ENCODE peak calls at places on chromosomes 2 and 18, in five cellular contexts. E, X, U, C and P are unnamed samples.

GRCh38 chr2:174776223-174776622 is 12.0 kb upstream of the CHRNA1 start:
- DNase-seq in E (no peak), X (no peak), U (no peak), C (no peak), P (no peak)

GRCh38 chr2:66153941-66154340 is 281.0 kb upstream of the MEIS1 start:
- DNase-seq in E (no peak), X (no peak), U (no peak), C (no peak), P (no peak)

GRCh38 chr2:153953761-153954160 is 82.0 kb downstream of the GALNT13 start:
- DNase-seq in E (no peak), X (no peak), U (no peak), C (no peak), P (no peak)

GRCh38 chr2:163157891-163158511 is 319.4 kb upstream of the KCNH7 start:
- DNase-seq in E (no peak), X (no peak), U (peak; percentile 68), C (peak; percentile 66), P (no peak)

GRCh38 chr18:47323158-47323557 is 71.7 kb upstream of the SKOR2 start:
- DNase-seq in E (no peak), X (no peak), U (no peak), C (peak; percentile 3), P (no peak)

GRCh38 chr2:3730646-3731045 is 27.3 kb downstream of the DCDC2C start:
- DNase-seq in E (no peak), X (no peak), U (no peak), C (peak; percentile 88), P (no peak)

GRCh38 chr18:13548944-13549878 is 177.1 kb downstream of the FAM210A start:
- DNase-seq in E (no peak), X (no peak), U (no peak), C (no peak), P (no peak)

GRCh38 chr2:207230261-207231105 is 64.7 kb upstream of the KLF7 start:
- DNase-seq in E (no peak), X (no peak), U (peak; percentile 41), C (peak; percentile 60), P (peak; percentile 50)

GRCh38 chr18:31206787-31207381 is 44.2 kb upstream of the DSC1 start:
- DNase-seq in E (no peak), X (no peak), U (no peak), C (peak; percentile 85), P (peak; percentile 97)

GRCh38 chr2:111205774-111206173 is 85.1 kb downstream of the BCL2L11 start:
- DNase-seq in E (no peak), X (no peak), U (no peak), C (no peak), P (no peak)

GRCh38 chr2:196176142-196176738 is 4.9 kb upstream of the STK17B start:
- DNase-seq in E (peak; percentile 88), X (peak; percentile 96), U (no peak), C (no peak), P (no peak)

GRCh38 chr2:112712465-112712864 is 8.4 kb upstream of the NT5DC4 start:
- DNase-seq in E (no peak), X (no peak), U (no peak), C (no peak), P (no peak)

GRCh38 chr2:100320547-100321180 is 1.6 kb downstream of the LONRF2 start:
- DNase-seq in E (no peak), X (no peak), U (peak; percentile 2), C (peak; percentile 37), P (no peak)

GRCh38 chr2:66441651-66442365 is 6.9 kb downstream of the MEIS1 start:
- DNase-seq in E (no peak), X (no peak), U (no peak), C (no peak), P (peak; percentile 60)

GRCh38 chr2:150174396-150174795 is 313.1 kb downstream of the RND3 start:
- DNase-seq in E (no peak), X (no peak), U (no peak), C (peak; percentile 51), P (no peak)

GRCh38 chr2:9596621-9597311 is 34.0 kb downstream of the YWHAQ start:
- DNase-seq in E (no peak), X (no peak), U (no peak), C (no peak), P (no peak)

GRCh38 chr2:207905546-207905945 is 119.8 kb downstream of the PLEKHM3 start:
- DNase-seq in E (no peak), X (no peak), U (no peak), C (no peak), P (no peak)

GRCh38 chr2:219073413-219074129 is 12.8 kb upstream of the IHH start:
- DNase-seq in E (no peak), X (no peak), U (peak; percentile 84), C (peak; percentile 83), P (peak; percentile 66)

GRCh38 chr2:1781291-1782080 is 37.2 kb upstream of the PXDN start:
- DNase-seq in E (no peak), X (peak; percentile 32), U (no peak), C (no peak), P (no peak)

GRCh38 chr2:146579154-146579930 is 1265.5 kb upstream of the ACVR2A start:
- DNase-seq in E (no peak), X (no peak), U (peak; percentile 80), C (peak; percentile 79), P (no peak)

GRCh38 chr2:118643286-118643685 is 204.2 kb downstream of the EN1 start:
- DNase-seq in E (no peak), X (no peak), U (no peak), C (peak; percentile 23), P (no peak)

DNA sequence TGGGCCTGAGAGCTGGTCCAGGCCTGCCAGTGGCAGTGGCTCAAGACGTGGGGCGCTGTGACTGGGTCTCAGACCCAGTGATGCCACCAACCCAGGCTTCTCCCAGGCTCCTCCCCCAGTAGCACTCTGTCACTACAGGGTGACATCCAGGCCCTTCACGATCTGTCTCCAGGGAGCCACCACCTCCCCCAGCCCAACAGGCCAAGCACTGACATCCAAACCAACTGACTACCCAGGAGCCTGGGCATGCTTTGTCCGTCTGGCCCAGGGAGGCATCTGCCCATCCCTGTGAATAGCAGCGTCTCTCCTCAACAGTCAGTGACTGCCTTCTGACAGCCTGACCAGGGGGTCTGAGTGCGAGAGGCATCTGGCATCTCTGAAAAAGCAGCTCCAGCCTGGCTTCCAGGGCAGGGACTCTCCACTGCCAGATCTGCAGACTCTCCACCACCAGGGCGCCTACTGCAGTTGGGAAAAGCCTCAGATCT is 13.0 kb downstream of the TEX44 start:
- DNase-seq in E (no peak), X (no peak), U (no peak), C (no peak), P (no peak)
- H3K4me3 ChIP-seq in E (no peak overlapping the region), X (no peak overlapping the region), U (no peak overlapping the region), C (no peak overlapping the region), P (no peak overlapping the region)

GRCh38 chr2:134252092-134252775 is 1.6 kb upstream of the MGAT5 start:
- DNase-seq in E (no peak), X (no peak), U (no peak), C (no peak), P (no peak)

GRCh38 chr2:134253117-134253704 is 661 bp upstream of the MGAT5 start:
- DNase-seq in E (no peak), X (no peak), U (no peak), C (no peak), P (no peak)

GRCh38 chr2:134256961-134257360 is 3.1 kb downstream of the MGAT5 start:
- DNase-seq in E (no peak), X (no peak), U (no peak), C (no peak), P (no peak)

GRCh38 chr2:134253804-134254203 is at the start of gene MGAT5:
- DNase-seq in E (no peak), X (no peak), U (no peak), C (peak; percentile 22), P (no peak)

GRCh38 chr2:134254836-134255235 is 964 bp downstream of the MGAT5 start:
- DNase-seq in E (no peak), X (no peak), U (no peak), C (no peak), P (no peak)
- H3K4me1 ChIP-seq in E (peaks cover 68% of the 10 kb centered on the region), X (peaks cover 78% of the 10 kb centered on the region), U (peaks cover 13% of the 10 kb centered on the region), C (no peaks in the 10 kb centered on the region), P (no peaks in the 10 kb centered on the region)

GRCh38 chr2:197378494-197378972 is 56.3 kb downstream of the SF3B1 start:
- DNase-seq in E (peak; percentile 37), X (peak; percentile 61), U (peak; percentile 55), C (peak; percentile 63), P (peak; percentile 48)
- H3K4me3 ChIP-seq in E (no peak overlapping the region), X (no peak overlapping the region), U (no peak overlapping the region), C (peak overlapping the region; percentile 57), P (no peak overlapping the region)

GRCh38 chr18:58178476-58178875 is 134.4 kb downstream of the NEDD4L start:
- DNase-seq in E (no peak), X (no peak), U (no peak), C (no peak), P (no peak)
- H3K4me1 ChIP-seq in E (no peaks in the 10 kb centered on the region), X (no peaks in the 10 kb centered on the region), U (no peaks in the 10 kb centered on the region), C (peaks cover 25% of the 10 kb centered on the region), P (no peaks in the 10 kb centered on the region)

DNA sequence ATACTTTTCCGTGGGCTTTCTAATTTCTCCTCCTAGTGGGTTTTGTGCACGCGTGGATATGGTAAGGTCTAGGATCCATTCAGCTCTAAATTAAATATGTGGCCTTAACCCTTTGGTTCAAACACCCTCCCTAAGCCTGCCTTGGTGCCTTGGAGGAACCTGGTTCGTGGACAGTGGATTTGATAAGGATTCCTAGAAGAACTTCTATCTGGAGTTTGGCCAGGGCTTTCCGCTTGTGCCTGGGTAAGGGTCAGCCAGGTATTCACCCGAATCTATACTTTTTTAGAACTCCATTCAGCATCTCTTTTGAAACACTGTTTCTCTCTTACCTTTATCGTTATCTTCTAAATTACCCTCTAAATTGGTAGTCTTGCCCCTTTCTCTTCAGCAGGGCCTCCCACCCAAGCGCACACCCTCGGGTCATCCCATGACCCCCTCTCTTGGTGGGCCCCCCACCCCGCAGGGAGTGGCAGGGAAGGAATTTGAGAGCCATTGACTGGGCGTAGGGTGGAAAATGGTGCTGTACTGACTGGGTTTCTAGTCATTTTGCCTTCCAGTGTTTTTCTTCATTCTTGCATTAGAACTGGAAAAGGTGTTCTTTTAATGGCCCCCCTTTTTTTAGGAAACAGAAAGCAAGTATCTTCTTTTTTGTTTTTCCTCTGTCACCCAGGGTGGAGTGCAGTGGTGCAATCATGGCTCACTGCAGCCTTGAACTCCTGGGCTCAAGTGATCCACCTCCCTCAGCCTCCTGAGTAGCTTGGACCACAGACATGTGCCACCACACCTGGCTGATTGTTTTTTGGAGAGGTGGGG is 1.8 kb downstream of the SOCS6 start:
- DNase-seq in E (no peak), X (no peak), U (no peak), C (no peak), P (no peak)
- H3K4me3 ChIP-seq in E (no peak overlapping the region), X (no peak overlapping the region), U (peak overlapping the region; percentile 99), C (peak overlapping the region; percentile 86), P (peak overlapping the region; percentile 54)

GRCh38 chr2:164934790-164935466 is 20.4 kb downstream of the SLC38A11 start:
- DNase-seq in E (no peak), X (no peak), U (no peak), C (no peak), P (no peak)
- H3K4me1 ChIP-seq in E (no peaks in the 10 kb centered on the region), X (no peaks in the 10 kb centered on the region), U (peaks cover 17% of the 10 kb centered on the region), C (no peaks in the 10 kb centered on the region), P (peaks cover 15% of the 10 kb centered on the region)

GRCh38 chr2:23496456-23496855 is 111.5 kb downstream of the KLHL29 start:
- DNase-seq in E (no peak), X (no peak), U (no peak), C (no peak), P (no peak)
- H3K4me3 ChIP-seq in E (no peak overlapping the region), X (no peak overlapping the region), U (no peak overlapping the region), C (no peak overlapping the region), P (no peak overlapping the region)